ENCODE peak calls at places on chromosomes 5 and 9, in eight cellular contexts. Z is spleen; E is esophagus squamous epithelium; C is hepatocyte; A is CD8-positive, alpha-beta T cell; D is kidney; I is A549; N is CD8-positive, alpha-beta memory T cell. M is an unnamed sample.

GRCh38 chr9:31542384-31543055 is 841.9 kb upstream of the ACO1 start:
- DNase-seq in Z (no peak), E (no peak), C (peak; percentile 67), A (no peak), D (no peak), I (no peak), N (no peak), M (no peak)

GRCh38 chr9:109775516-109775915 is 4.5 kb upstream of the PALM2AKAP2 start:
- DNase-seq in Z (no peak), E (no peak), C (no peak), A (no peak), D (no peak), I (no peak), N (no peak), M (no peak)

GRCh38 chr5:180162304-180162661 is 46.7 kb downstream of the RASGEF1C start:
- DNase-seq in Z (no peak), E (no peak), C (no peak), A (no peak), D (no peak), I (no peak), N (no peak), M (peak; percentile 33)

GRCh38 chr5:445591-445990 is 2.6 kb downstream of the EXOC3 start:
- DNase-seq in Z (peak; percentile 44), E (no peak), C (no peak), A (no peak), D (peak; percentile 31), I (no peak), N (no peak), M (no peak)

GRCh38 chr9:34036625-34037024 is 12.1 kb downstream of the UBAP2 start:
- DNase-seq in Z (no peak), E (no peak), C (no peak), A (no peak), D (no peak), I (no peak), N (no peak), M (no peak)

GRCh38 chr5:31726952-31727351 is 88.0 kb downstream of the PDZD2 start:
- DNase-seq in Z (no peak), E (no peak), C (no peak), A (no peak), D (no peak), I (no peak), N (no peak), M (no peak)

GRCh38 chr9:588952-589351 is 252.5 kb upstream of the DMRT1 start:
- DNase-seq in Z (no peak), E (no peak), C (no peak), A (no peak), D (no peak), I (no peak), N (no peak), M (no peak)

GRCh38 chr9:91131433-91131839 is 230.3 kb downstream of the AUH start:
- DNase-seq in Z (no peak), E (no peak), C (peak; percentile 64), A (peak; percentile 57), D (no peak), I (peak; percentile 31), N (peak; percentile 8), M (no peak)

GRCh38 chr5:58012103-58012502 is 447.8 kb downstream of the PLK2 start:
- DNase-seq in Z (no peak), E (no peak), C (peak; percentile 1), A (no peak), D (no peak), I (no peak), N (no peak), M (no peak)

GRCh38 chr9:88191451-88191850 is 53.2 kb upstream of the SPATA31C2 start:
- DNase-seq in Z (no peak), E (no peak), C (no peak), A (no peak), D (no peak), I (no peak), N (no peak), M (no peak)

GRCh38 chr5:65625743-65626142 is 916 bp downstream of the SHLD3 start:
- DNase-seq in Z (no peak), E (no peak), C (no peak), A (no peak), D (no peak), I (no peak), N (no peak), M (no peak)

GRCh38 chr5:177178905-177179304 is 45.3 kb downstream of the NSD1 start:
- DNase-seq in Z (no peak), E (no peak), C (no peak), A (no peak), D (no peak), I (no peak), N (no peak), M (no peak)

GRCh38 chr9:138046641-138047301 is 169.2 kb downstream of the CACNA1B start:
- DNase-seq in Z (peak; percentile 60), E (no peak), C (no peak), A (peak; percentile 46), D (no peak), I (no peak), N (no peak), M (peak; percentile 48)

GRCh38 chr5:156121234-156121633 is 205.7 kb upstream of the SGCD start:
- DNase-seq in Z (no peak), E (no peak), C (no peak), A (no peak), D (no peak), I (no peak), N (no peak), M (no peak)

GRCh38 chr9:131605770-131606590 is 60.7 kb downstream of the PRRT1B start:
- DNase-seq in Z (no peak), E (no peak), C (peak; percentile 88), A (no peak), D (no peak), I (peak; percentile 20), N (no peak), M (no peak)

GRCh38 chr5:58452566-58453258 is 7.2 kb downstream of the PLK2 start:
- DNase-seq in Z (no peak), E (no peak), C (no peak), A (no peak), D (no peak), I (no peak), N (no peak), M (no peak)

GRCh38 chr5:145660897-145661650 is 174.1 kb downstream of the PRELID2 start:
- DNase-seq in Z (no peak), E (no peak), C (no peak), A (no peak), D (no peak), I (no peak), N (no peak), M (no peak)

GRCh38 chr9:114864471-114864870 is 58.6 kb upstream of the TNFSF15 start:
- DNase-seq in Z (no peak), E (no peak), C (no peak), A (no peak), D (no peak), I (no peak), N (no peak), M (no peak)

GRCh38 chr9:91768977-91769916 is 180.8 kb downstream of the ROR2 start:
- DNase-seq in Z (no peak), E (no peak), C (no peak), A (no peak), D (no peak), I (no peak), N (no peak), M (no peak)

DNA sequence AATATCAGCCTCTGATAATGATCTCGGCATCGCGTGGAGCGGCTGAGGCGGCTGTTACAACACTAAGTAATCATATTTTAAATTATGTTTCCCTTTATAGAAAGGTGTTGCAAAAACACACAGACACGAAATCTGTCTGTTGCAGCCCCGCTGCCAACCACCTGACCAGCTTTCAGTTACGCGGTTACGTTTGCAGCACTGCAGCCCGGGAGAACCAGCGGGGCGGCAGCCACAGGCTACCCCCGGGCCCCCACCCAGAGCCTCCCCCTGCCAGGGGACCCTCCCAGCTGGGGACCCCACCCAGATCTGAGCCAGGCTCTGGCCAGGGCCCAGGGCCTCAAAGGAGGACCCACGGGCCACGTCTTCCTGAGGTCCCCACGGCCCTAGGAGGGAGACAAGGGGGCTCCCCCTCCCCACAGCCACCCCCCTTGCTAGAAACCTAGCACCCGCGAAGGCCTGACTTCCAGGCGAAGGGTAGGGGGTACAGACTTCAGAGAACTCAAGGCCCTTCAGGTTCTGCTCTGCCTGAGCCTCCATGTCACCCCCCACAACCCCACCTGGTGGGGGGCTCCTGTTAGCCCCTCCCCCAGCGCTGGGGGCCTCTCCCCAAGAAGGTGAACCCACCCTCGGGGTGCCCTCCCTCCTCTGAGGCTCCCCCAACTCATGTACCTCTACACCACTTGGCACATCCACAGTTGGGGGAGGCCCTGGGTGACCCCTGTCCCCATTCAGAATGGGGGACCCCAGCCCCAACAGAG is 6.0 kb downstream of the NACC2 start:
- DNase-seq in Z (peak; percentile 77), E (no peak), C (no peak), A (no peak), D (peak; percentile 80), I (no peak), N (no peak), M (no peak)
- H3K4me1 ChIP-seq in Z (peaks cover 99% of the 10 kb centered on the region), E (peaks cover 28% of the 10 kb centered on the region), C (peaks cover 24% of the 10 kb centered on the region), A (peaks cover 23% of the 10 kb centered on the region), D (peaks cover 41% of the 10 kb centered on the region), I (peaks cover 48% of the 10 kb centered on the region), N (peaks cover 15% of the 10 kb centered on the region), M (peaks cover 33% of the 10 kb centered on the region)

GRCh38 chr5:35960328-35960727 is 21.9 kb upstream of the CAPSL start:
- DNase-seq in Z (no peak), E (no peak), C (no peak), A (no peak), D (no peak), I (no peak), N (no peak), M (no peak)

GRCh38 chr5:35963381-35963843 is 25.0 kb upstream of the CAPSL start:
- DNase-seq in Z (no peak), E (no peak), C (peak; percentile 16), A (no peak), D (no peak), I (no peak), N (no peak), M (no peak)
- H3K4me1 ChIP-seq in Z (no peaks in the 10 kb centered on the region), E (no peaks in the 10 kb centered on the region), C (no peaks in the 10 kb centered on the region), A (no peaks in the 10 kb centered on the region), D (no peaks in the 10 kb centered on the region), I (no peaks in the 10 kb centered on the region), N (no peaks in the 10 kb centered on the region), M (no peaks in the 10 kb centered on the region)

GRCh38 chr9:121437891-121438290 is 61.8 kb downstream of the GGTA1 start:
- DNase-seq in Z (no peak), E (no peak), C (no peak), A (no peak), D (no peak), I (no peak), N (no peak), M (no peak)
- H3K4me1 ChIP-seq in Z (no peaks in the 10 kb centered on the region), E (no peaks in the 10 kb centered on the region), C (peaks cover 7% of the 10 kb centered on the region), A (no peaks in the 10 kb centered on the region), D (no peaks in the 10 kb centered on the region), I (no peaks in the 10 kb centered on the region), N (no peaks in the 10 kb centered on the region), M (no peaks in the 10 kb centered on the region)

DNA sequence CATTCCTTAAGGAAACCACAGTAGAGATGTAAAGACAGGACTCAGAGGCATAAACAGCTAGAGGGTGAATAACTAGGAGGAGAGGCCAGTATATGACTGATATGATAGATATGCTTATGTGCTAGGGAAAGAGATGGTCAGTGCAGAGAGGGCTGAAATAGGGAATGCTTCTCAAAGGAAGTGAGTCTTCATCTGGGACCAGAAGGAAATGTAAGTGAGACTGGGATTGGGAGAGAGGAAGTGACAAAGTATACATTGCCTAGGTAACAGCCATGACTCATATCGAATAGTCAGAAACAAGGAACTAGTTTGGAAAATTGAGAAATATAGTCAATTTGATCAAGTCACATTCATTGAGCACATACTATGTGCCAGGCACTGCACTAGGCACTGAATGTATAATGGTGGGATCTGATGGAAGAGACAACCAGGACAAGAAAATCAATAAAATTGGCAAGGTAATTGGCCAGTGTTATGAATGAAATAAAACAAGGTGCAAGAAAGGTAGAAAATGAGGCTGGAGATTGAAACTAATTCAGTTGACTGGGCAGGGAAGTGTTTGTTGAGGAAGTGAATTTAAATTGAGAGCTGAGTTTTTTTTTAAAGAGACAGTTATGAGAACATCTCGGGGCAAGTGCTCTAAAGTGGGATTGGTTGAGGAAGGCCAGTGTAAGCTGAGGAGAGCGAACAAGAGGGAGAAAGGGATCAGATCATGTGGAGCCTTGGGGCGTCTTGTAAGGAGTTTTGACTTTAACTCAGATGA is 4.3 kb downstream of the ERAP2 start:
- DNase-seq in Z (no peak), E (no peak), C (no peak), A (no peak), D (no peak), I (no peak), N (no peak), M (no peak)
- H3K4me1 ChIP-seq in Z (peaks cover 96% of the 10 kb centered on the region), E (no peaks in the 10 kb centered on the region), C (peaks cover 4% of the 10 kb centered on the region), A (peaks cover 65% of the 10 kb centered on the region), D (peaks cover 6% of the 10 kb centered on the region), I (peaks cover 17% of the 10 kb centered on the region), N (peaks cover 79% of the 10 kb centered on the region), M (no peaks in the 10 kb centered on the region)